ENCODE peak calls at places on chromosome 16, in ten cellular contexts. D, R, X, I, C, U, M, F, H and K are unnamed samples.

GRCh38 chr16:87278191-87279093 is 38.8 kb downstream of the C16orf95 start:
- DNase-seq in X (peak; percentile 65), I (peak; percentile 93), C (peak; percentile 26), F (peak; percentile 90), U (no peak), D (peak; percentile 48), R (peak; percentile 94), M (peak; percentile 87), H (peak; percentile 42), K (no peak)

GRCh38 chr16:66409156-66409555 is 17.9 kb upstream of the BEAN1 start:
- DNase-seq in F (peak; percentile 72), U (no peak), X (no peak), C (no peak), H (peak; percentile 34), I (peak; percentile 49), D (no peak), R (peak; percentile 66), M (peak; percentile 78), K (no peak)

GRCh38 chr16:75559564-75560372 is 3.7 kb upstream of the TMEM231 start:
- DNase-seq in M (peak; percentile 64), F (peak; percentile 61), R (peak; percentile 59), H (peak; percentile 36), C (no peak), I (no peak), D (no peak), U (no peak), X (no peak), K (no peak)

GRCh38 chr16:84511180-84511800 is 6.8 kb upstream of the MEAK7 start:
- DNase-seq in C (peak; percentile 69), X (peak; percentile 83), R (peak; percentile 85), I (peak; percentile 84), U (peak; percentile 85), D (peak; percentile 84), H (no peak), M (peak; percentile 94), F (peak; percentile 91), K (peak; percentile 32)

GRCh38 chr16:24850289-24850931 is 4.6 kb downstream of the SLC5A11 start:
- DNase-seq in F (peak; percentile 31), R (no peak), U (no peak), M (peak; percentile 62), D (no peak), H (no peak), I (no peak), X (no peak), C (no peak), K (no peak)

GRCh38 chr16:85167589-85168537 is 55.6 kb upstream of the CIBAR2 start:
- DNase-seq in C (no peak), U (no peak), F (no peak), R (no peak), H (no peak), I (no peak), X (no peak), D (no peak), M (no peak), K (no peak)

GRCh38 chr16:69410285-69410990 is 14.0 kb upstream of the CYB5B start:
- DNase-seq in D (no peak), I (no peak), F (peak; percentile 80), C (no peak), U (no peak), H (no peak), X (peak; percentile 15), R (no peak), M (peak; percentile 83), K (no peak)

GRCh38 chr16:10744370-10745030 is 858 bp downstream of the NUBP1 start:
- DNase-seq in U (no peak), D (no peak), I (no peak), M (no peak), H (no peak), F (no peak), X (no peak), R (peak; percentile 48), C (no peak), K (no peak)

GRCh38 chr16:58639836-58640235 is 10.2 kb upstream of the CNOT1 start:
- DNase-seq in C (no peak), F (no peak), D (no peak), U (no peak), R (no peak), H (no peak), X (no peak), M (no peak), I (no peak), K (no peak)

GRCh38 chr16:51708861-51709260 is 557.8 kb upstream of the SALL1 start:
- DNase-seq in D (no peak), U (no peak), F (no peak), C (no peak), M (no peak), X (no peak), I (no peak), H (no peak), R (no peak), K (no peak)

GRCh38 chr16:9251026-9251425 is 159.6 kb downstream of the HAPSTR1 start:
- DNase-seq in H (no peak), F (no peak), D (no peak), R (no peak), X (no peak), I (no peak), U (no peak), C (no peak), M (no peak), K (no peak)

GRCh38 chr16:70691223-70692129 is 5.6 kb upstream of the MTSS2 start:
- DNase-seq in X (peak; percentile 55), H (no peak), I (no peak), F (peak; percentile 96), C (no peak), M (peak; percentile 88), U (no peak), R (peak; percentile 89), D (no peak), K (no peak)

GRCh38 chr16:67396159-67396774 is 3.0 kb upstream of the TPPP3 start:
- DNase-seq in F (peak; percentile 68), X (no peak), H (no peak), U (no peak), D (no peak), I (no peak), M (peak; percentile 65), C (no peak), R (peak; percentile 85), K (peak; percentile 56)

GRCh38 chr16:2988590-2989099 is 8.4 kb upstream of the PKMYT1 start:
- DNase-seq in D (no peak), F (no peak), U (no peak), H (no peak), M (no peak), R (no peak), C (no peak), X (no peak), I (no peak), K (no peak)

GRCh38 chr16:77531741-77532140 is 96.9 kb upstream of the ADAMTS18 start:
- DNase-seq in U (no peak), F (no peak), X (no peak), H (peak; percentile 2), I (no peak), M (peak; percentile 40), D (no peak), R (peak; percentile 39), C (no peak), K (no peak)

GRCh38 chr16:49492896-49493620 is 119.5 kb downstream of the C16orf78 start:
- DNase-seq in I (no peak), X (no peak), C (no peak), H (no peak), R (no peak), D (no peak), U (no peak), M (no peak), F (no peak), K (no peak)

GRCh38 chr16:52861614-52862022 is 191.1 kb downstream of the CHD9NB start:
- DNase-seq in R (no peak), F (peak; percentile 2), I (no peak), H (no peak), D (no peak), X (no peak), C (no peak), M (peak; percentile 1), U (no peak), K (no peak)

GRCh38 chr16:324451-325334 is 27.8 kb downstream of the AXIN1 start:
- DNase-seq in D (no peak), U (peak; percentile 26), I (no peak), H (no peak), R (no peak), X (no peak), M (no peak), F (no peak), C (peak; percentile 51), K (no peak)

GRCh38 chr16:26985100-26986065 is 81.3 kb upstream of the C16orf82 start:
- DNase-seq in X (no peak), F (no peak), D (no peak), I (no peak), R (no peak), M (no peak), U (no peak), H (no peak), C (no peak), K (no peak)

GRCh38 chr16:4370570-4371480 is 823 bp upstream of the VASN start:
- DNase-seq in C (no peak), D (no peak), M (peak; percentile 98), U (no peak), H (no peak), F (peak; percentile 98), R (peak; percentile 71), X (no peak), I (peak; percentile 82), K (no peak)